ENCODE peak calls at places on chromosomes 6 and 20, in seven cellular contexts. J is GM12878, R is HCT116, T is breast epithelium, B is K562, N is prostate gland, I is SK-N-SH. Z is an unnamed sample.

GRCh38 chr20:330233-331149 is 5.1 kb downstream of the SOX12 start:
- DNase-seq in J (no peak), R (no peak), T (no peak), B (peak; percentile 78), N (peak; percentile 22), I (peak; percentile 72), Z (peak; percentile 87)

GRCh38 chr6:100504786-100505737 is 40.3 kb upstream of the SIM1 start:
- DNase-seq in J (no peak), R (peak; percentile 31), T (no peak), B (no peak), N (no peak), I (no peak), Z (no peak)

GRCh38 chr6:346389-347030 is 45.0 kb upstream of the IRF4 start:
- DNase-seq in J (no peak), R (no peak), T (no peak), B (no peak), N (no peak), I (no peak), Z (no peak)

GRCh38 chr6:115591973-115592486 is 468.7 kb downstream of the FRK start:
- DNase-seq in J (no peak), R (no peak), T (no peak), B (no peak), N (no peak), I (no peak), Z (no peak)

GRCh38 chr20:11810316-11811130 is 107.2 kb upstream of the BTBD3 start:
- DNase-seq in J (no peak), R (no peak), T (no peak), B (no peak), N (no peak), I (no peak), Z (no peak)

GRCh38 chr6:168198302-168199180 is 119.5 kb upstream of the FRMD1 start:
- DNase-seq in J (no peak), R (no peak), T (no peak), B (no peak), N (no peak), I (no peak), Z (no peak)

GRCh38 chr20:46230811-46231282 is 77.5 kb downstream of the CDH22 start:
- DNase-seq in J (no peak), R (no peak), T (no peak), B (peak; percentile 45), N (no peak), I (no peak), Z (no peak)

GRCh38 chr6:6825986-6826901 is 237.7 kb downstream of the LY86 start:
- DNase-seq in J (peak; percentile 69), R (no peak), T (no peak), B (no peak), N (no peak), I (peak; percentile 15), Z (peak; percentile 78)

GRCh38 chr20:35468671-35469334 is 13.4 kb downstream of the CEP250 start:
- DNase-seq in J (no peak), R (no peak), T (no peak), B (no peak), N (no peak), I (no peak), Z (no peak)

GRCh38 chr20:51801220-51801991 is 915 bp downstream of the SALL4 start:
- DNase-seq in J (no peak), R (no peak), T (no peak), B (no peak), N (no peak), I (peak; percentile 81), Z (no peak)

GRCh38 chr6:168012431-168013249 is 15.2 kb downstream of the KIF25 start:
- DNase-seq in J (no peak), R (no peak), T (no peak), B (no peak), N (no peak), I (no peak), Z (no peak)

GRCh38 chr6:166277021-166277420 is 31.2 kb downstream of the PRR18 start:
- DNase-seq in J (no peak), R (no peak), T (no peak), B (no peak), N (no peak), I (no peak), Z (no peak)

GRCh38 chr6:12704946-12705345 is 11.6 kb upstream of the PHACTR1 start:
- DNase-seq in J (no peak), R (no peak), T (no peak), B (no peak), N (no peak), I (no peak), Z (no peak)

GRCh38 chr6:73309784-73310502 is 44.1 kb downstream of the DPPA5 start:
- DNase-seq in J (no peak), R (peak; percentile 54), T (no peak), B (peak; percentile 79), N (peak; percentile 27), I (peak; percentile 80), Z (peak; percentile 34)

GRCh38 chr6:20142866-20143265 is 69.4 kb downstream of the MBOAT1 start:
- DNase-seq in J (no peak), R (no peak), T (no peak), B (no peak), N (no peak), I (no peak), Z (no peak)

GRCh38 chr6:36545767-36546663 is 1.3 kb downstream of the STK38 start:
- DNase-seq in J (no peak), R (no peak), T (no peak), B (peak; percentile 43), N (no peak), I (peak; percentile 45), Z (no peak)

GRCh38 chr20:47618479-47618878 is 116.8 kb downstream of the NCOA3 start:
- DNase-seq in J (no peak), R (no peak), T (no peak), B (no peak), N (no peak), I (no peak), Z (no peak)

GRCh38 chr20:9467995-9468394 is 46.4 kb upstream of the LAMP5 start:
- DNase-seq in J (no peak), R (no peak), T (no peak), B (peak; percentile 2), N (no peak), I (peak; percentile 44), Z (no peak)

GRCh38 chr20:15760217-15760567 is 813.1 kb downstream of the KIF16B start:
- DNase-seq in J (no peak), R (no peak), T (no peak), B (no peak), N (no peak), I (no peak), Z (no peak)

GRCh38 chr6:112307707-112308106 is 39.4 kb upstream of the RFPL4B start:
- DNase-seq in J (peak; percentile 56), R (no peak), T (no peak), B (no peak), N (no peak), I (no peak), Z (no peak)

GRCh38 chr6:117549606-117550005 is 52.7 kb downstream of the GOPC start:
- DNase-seq in J (no peak), R (no peak), T (no peak), B (no peak), N (no peak), I (no peak), Z (no peak)

GRCh38 chr6:137588472-137588871 is 94.3 kb upstream of the OLIG3 start:
- DNase-seq in J (no peak), R (no peak), T (no peak), B (no peak), N (no peak), I (no peak), Z (no peak)

GRCh38 chr6:137590684-137591083 is 96.5 kb upstream of the OLIG3 start:
- DNase-seq in J (no peak), R (no peak), T (no peak), B (no peak), N (no peak), I (no peak), Z (no peak)

DNA sequence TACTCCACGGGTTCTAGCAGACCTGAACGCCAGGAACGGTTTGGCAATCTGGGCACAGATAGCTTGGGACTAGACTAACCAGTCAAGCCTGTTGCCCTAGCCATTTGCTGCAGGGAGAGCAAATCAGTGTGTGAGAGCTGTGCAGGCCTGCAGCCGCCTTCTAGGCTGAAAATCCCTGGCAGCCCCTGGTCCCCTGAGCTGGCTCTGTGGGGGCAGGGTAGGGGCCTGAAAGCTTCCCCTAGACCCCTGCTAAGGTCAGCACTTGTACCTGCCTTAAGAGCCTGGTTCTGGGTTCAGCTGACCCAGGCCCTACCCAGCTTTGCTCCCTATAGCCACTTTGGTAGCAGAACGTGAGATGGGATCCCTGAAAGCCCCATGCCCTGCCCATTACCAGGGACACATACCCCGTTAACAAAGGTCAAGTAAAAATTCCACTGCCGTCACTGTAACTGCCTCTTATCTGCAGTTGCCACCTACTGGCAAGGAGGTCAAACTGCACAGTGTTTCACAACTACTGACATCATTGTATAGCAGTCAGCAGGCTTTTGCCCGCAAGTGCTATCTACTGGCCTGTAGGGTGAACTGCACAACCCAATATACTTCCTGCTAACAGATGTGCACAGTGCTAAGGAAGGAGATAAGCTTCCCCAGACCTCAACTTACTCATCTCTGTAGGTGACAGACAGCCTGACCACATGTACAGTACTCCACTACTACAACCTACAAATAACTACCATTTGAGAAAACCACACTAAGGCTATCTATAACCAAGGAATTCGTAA is 95.1 kb upstream of the OLIG3 start:
- DNase-seq in J (peak; percentile 74), R (peak; percentile 57), T (no peak), B (peak; percentile 65), N (peak; percentile 56), I (peak; percentile 29), Z (peak; percentile 54)
- H3K27ac ChIP-seq in J (no peak overlapping the region), R (no peak overlapping the region), T (no peak overlapping the region), B (no peak overlapping the region), N (no peak overlapping the region), I (no peak overlapping the region), Z (no peak overlapping the region)

GRCh38 chr6:56730663-56731529 is 88.2 kb upstream of the DST start:
- DNase-seq in J (no peak), R (no peak), T (no peak), B (no peak), N (no peak), I (no peak), Z (no peak)
- TF ChIP-seq POLR2AphosphoS5 in J (no peak), R (no peak), T (no peak), B (no peak), N (no peak), I (peak; percentile 8), Z (no peak)

DNA sequence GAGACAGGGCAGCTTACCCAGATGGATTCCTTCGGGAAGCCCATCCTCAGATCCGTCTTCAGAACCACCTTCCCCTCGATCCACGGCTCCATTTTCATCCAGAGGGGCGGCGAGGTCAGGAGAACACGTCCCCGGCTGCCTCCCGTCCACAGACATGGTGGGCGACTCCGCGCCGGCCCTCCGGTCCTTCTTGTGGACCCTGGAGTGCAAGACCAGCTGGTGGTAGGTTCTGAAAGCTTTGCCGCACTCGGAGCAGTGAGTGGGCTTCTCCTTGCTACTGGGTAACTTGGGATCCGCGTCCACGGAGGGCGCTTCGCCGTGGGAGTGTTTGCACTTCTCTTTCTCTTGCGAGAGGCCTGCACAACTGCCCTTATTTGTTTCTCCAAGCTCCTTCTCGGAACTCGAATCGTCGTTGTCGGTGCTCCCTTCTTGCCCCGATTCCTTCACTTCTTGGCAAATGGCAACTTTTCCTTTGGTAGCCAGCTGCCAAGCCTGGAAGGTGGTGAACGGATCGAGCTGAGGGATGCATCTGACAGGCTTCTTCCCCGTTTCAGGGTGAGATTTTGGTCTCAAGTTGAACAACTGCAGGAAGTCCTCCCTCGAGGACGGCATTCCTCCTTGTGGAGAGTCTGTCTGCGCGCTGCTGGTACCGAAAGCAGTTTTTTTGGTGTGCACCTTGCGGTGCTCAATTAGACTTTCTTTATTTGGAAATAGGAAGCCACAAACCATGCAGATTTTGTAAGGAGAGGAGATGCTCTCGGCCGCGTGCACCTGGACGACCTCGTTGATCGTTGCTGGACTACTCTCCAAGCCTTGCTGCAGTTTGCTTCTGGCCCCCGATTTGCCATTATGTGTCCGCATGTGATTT is 12.0 kb downstream of the ZNF217 start:
- DNase-seq in J (no peak), R (no peak), T (peak; percentile 48), B (no peak), N (no peak), I (no peak), Z (peak; percentile 53)
- H3K27ac ChIP-seq in J (peak overlapping the region; percentile 65), R (peak overlapping the region; percentile 17), T (peak overlapping the region; percentile 87), B (no peak overlapping the region), N (peak overlapping the region; percentile 69), I (no peak overlapping the region), Z (peak overlapping the region; percentile 40)

GRCh38 chr20:62861732-62862336 is at the start of gene TCFL5:
- DNase-seq in J (no peak), R (peak; percentile 81), T (peak; percentile 92), B (peak; percentile 93), N (peak; percentile 87), I (peak; percentile 99), Z (peak; percentile 80)
- TF ChIP-seq POLR2AphosphoS5 in J (no peak), R (peak; percentile 33), T (peak; percentile 54), B (no peak), N (peak; percentile 59), I (no peak), Z (no peak)

Z was measured in HL-60.